ENCODE peak calls at places on chromosomes 7 and 10, in seven cellular contexts. T is A549; X is breast epithelium; Z is esophagus squamous epithelium; N is HFFc6; W is CD8-positive, alpha-beta T cell; B is HCT116. S is an unnamed sample.
A peak's percentile ranks its signal among the peaks of the same experiment; 100 is the strongest.

GRCh38 chr10:125802739-125803138 is 20.3 kb downstream of the UROS start:
- DNase-seq in N (no peak), X (no peak), T (no peak), Z (no peak), W (no peak), B (no peak), S (no peak)

GRCh38 chr10:3911713-3912442 is 126.9 kb upstream of the KLF6 start:
- DNase-seq in X (no peak), B (no peak), W (no peak), Z (no peak), T (no peak), N (no peak), S (no peak)

GRCh38 chr7:94301024-94301588 is 93.6 kb upstream of the COL1A2 start:
- DNase-seq in T (peak; percentile 93), N (peak; percentile 96), B (peak; percentile 79), Z (no peak), W (no peak), X (no peak), S (no peak)

GRCh38 chr10:88831709-88832108 is 19.9 kb downstream of the ANKRD22 start:
- DNase-seq in T (no peak), N (no peak), Z (no peak), B (no peak), X (no peak), W (peak; percentile 7), S (no peak)

GRCh38 chr10:132272061-132272766 is 35.5 kb downstream of the STK32C start:
- DNase-seq in Z (no peak), X (no peak), W (no peak), N (no peak), T (no peak), B (no peak), S (no peak)

GRCh38 chr7:134599371-134599770 is 47.3 kb upstream of the BPGM start:
- DNase-seq in N (no peak), B (no peak), X (no peak), Z (no peak), T (no peak), W (no peak), S (no peak)

GRCh38 chr7:7798510-7798909 is 80.1 kb upstream of the RPA3 start:
- DNase-seq in N (no peak), T (no peak), W (no peak), X (no peak), B (no peak), Z (no peak), S (peak; percentile 12)

GRCh38 chr7:85449478-85449877 is 262.6 kb upstream of the SEMA3D start:
- DNase-seq in N (no peak), W (no peak), Z (no peak), T (no peak), B (no peak), X (no peak), S (no peak)

GRCh38 chr10:103188853-103189252 is 4.2 kb downstream of the NT5C2 start:
- DNase-seq in B (no peak), T (no peak), X (no peak), Z (no peak), N (no peak), W (no peak), S (no peak)

GRCh38 chr7:42993038-42993437 is 60.9 kb downstream of the MRPL32 start:
- DNase-seq in B (no peak), Z (no peak), N (no peak), X (no peak), T (no peak), W (no peak), S (no peak)

GRCh38 chr10:22681783-22682183 is 32.6 kb downstream of the PIP4K2A start:
- DNase-seq in Z (no peak), W (no peak), T (peak; percentile 65), B (peak; percentile 23), N (peak; percentile 75), X (no peak), S (no peak)

GRCh38 chr7:105399043-105399725 is 10.5 kb upstream of the SRPK2 start:
- DNase-seq in B (no peak), X (no peak), W (no peak), N (peak; percentile 14), Z (no peak), T (no peak), S (peak; percentile 22)

GRCh38 chr7:103065666-103066065 is 8.9 kb downstream of the FBXL13 start:
- DNase-seq in B (peak; percentile 24), X (no peak), Z (no peak), N (no peak), T (peak; percentile 17), W (no peak), S (peak; percentile 40)

GRCh38 chr7:50092579-50093411 is at the start of gene ZPBP:
- DNase-seq in T (no peak), X (no peak), Z (no peak), N (peak; percentile 15), B (peak; percentile 7), W (no peak), S (peak; percentile 55)

GRCh38 chr10:102418612-102419560 is at the start of gene PSD:
- DNase-seq in B (no peak), Z (no peak), T (no peak), X (no peak), N (no peak), W (no peak), S (no peak)

GRCh38 chr10:43437141-43437860 is 390 bp downstream of the ZNF487 start:
- DNase-seq in T (peak; percentile 56), W (no peak), N (no peak), B (no peak), Z (no peak), X (no peak), S (peak; percentile 38)

GRCh38 chr7:28989596-28989980 is 31.5 kb upstream of the TRIL start:
- DNase-seq in T (no peak), X (no peak), Z (no peak), B (no peak), N (no peak), W (no peak), S (no peak)

GRCh38 chr10:104309980-104310978 is 28.0 kb downstream of the ITPRIP start:
- DNase-seq in B (no peak), N (peak; percentile 92), Z (no peak), W (no peak), T (no peak), X (no peak), S (no peak)

GRCh38 chr10:128361487-128361886 is 235.3 kb upstream of the MKI67 start:
- DNase-seq in X (no peak), W (no peak), B (no peak), Z (no peak), N (no peak), T (no peak), S (no peak)

GRCh38 chr10:42830237-42830636 is 47.6 kb downstream of the BMS1 start:
- DNase-seq in N (no peak), W (no peak), Z (no peak), T (no peak), B (no peak), X (no peak), S (no peak)

GRCh38 chr7:6160191-6160623 is 112.2 kb downstream of the CYTH3 start:
- DNase-seq in B (no peak), X (no peak), W (no peak), N (peak; percentile 76), Z (no peak), T (peak; percentile 76), S (no peak)

GRCh38 chr7:99365318-99366141 is 9.0 kb upstream of the ARPC1B start:
- DNase-seq in W (peak; percentile 43), X (no peak), B (no peak), N (no peak), Z (no peak), T (peak; percentile 74), S (peak; percentile 63)

GRCh38 chr10:63504145-63504881 is 16.9 kb upstream of the REEP3 start:
- DNase-seq in N (no peak), X (no peak), Z (no peak), W (no peak), T (no peak), B (no peak), S (no peak)
- TF ChIP-seq CTCF in N (no peak), X (no peak), Z (no peak), W (no peak), T (no peak), B (no peak), S (no peak)

DNA sequence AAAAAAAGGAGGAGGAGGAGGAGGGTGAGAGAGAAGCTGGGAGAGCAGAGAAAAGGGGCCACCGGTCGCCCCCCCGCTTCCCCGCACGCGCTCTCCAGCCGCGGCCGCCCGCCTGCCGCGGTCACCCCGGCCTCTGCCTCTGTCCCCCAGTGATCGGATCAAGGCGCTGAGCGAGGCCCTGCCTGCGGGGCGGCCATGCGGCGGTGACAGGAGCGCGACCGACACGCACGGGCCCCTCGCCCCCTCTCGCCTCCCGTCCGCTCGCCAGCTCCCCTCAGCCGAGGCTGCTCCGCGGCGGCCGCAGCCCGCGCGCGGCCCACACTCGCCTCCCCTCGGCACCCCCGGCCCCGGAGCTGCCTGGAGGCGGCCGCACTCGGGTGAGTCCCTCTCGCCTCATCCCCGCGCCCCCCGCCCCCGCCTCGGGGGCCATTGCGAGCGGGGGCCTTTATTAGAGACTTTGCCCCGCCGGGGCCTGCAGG is at the start of gene GTF2I:
- DNase-seq in T (no peak), Z (no peak), X (no peak), B (no peak), N (no peak), W (peak; percentile 34), S (no peak)
- TF ChIP-seq CTCF in T (no peak), Z (no peak), X (no peak), B (no peak), N (no peak), W (no peak), S (no peak)

GRCh38 chr10:12251581-12251980 is 55.6 kb downstream of the CDC123 start:
- DNase-seq in B (no peak), T (no peak), W (no peak), X (no peak), Z (no peak), N (no peak), S (no peak)

GRCh38 chr10:12255048-12255447 is 59.1 kb downstream of the CDC123 start:
- DNase-seq in B (no peak), Z (no peak), X (no peak), N (no peak), W (no peak), T (no peak), S (no peak)

GRCh38 chr10:12250181-12250580 is 54.2 kb downstream of the CDC123 start:
- DNase-seq in W (no peak), T (no peak), B (no peak), N (no peak), X (no peak), Z (no peak), S (no peak)

DNA sequence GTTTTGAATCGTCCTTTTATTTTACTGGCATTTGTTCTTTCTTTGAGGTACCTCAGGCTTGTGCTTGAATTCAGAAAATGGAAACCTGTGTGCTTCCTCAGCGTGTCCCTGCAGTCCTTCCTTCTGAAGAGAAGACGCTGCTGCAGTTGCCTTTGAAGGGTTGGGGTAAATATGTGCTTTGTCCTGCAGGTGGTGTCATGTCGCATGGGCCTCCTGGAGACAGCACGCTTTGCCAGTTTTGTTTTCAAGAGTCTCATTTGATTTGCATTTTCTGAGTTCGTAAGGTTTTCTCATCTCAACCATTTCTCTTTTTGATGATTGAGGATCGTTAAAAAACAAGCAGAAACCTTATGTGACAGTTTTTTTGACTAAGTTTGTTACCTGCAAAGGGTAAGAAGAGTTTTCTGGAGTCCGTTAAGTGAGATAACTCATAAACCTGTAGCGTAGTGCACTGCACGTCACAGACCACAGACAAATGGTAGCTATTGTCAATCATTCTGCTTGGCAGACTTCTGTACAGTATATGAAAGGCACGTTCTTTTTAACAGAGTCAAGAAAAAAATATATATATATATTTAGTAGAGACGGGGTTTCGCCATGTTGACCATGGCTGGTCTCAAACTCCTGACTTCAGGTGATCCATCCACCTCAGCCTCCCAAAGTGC is 57.0 kb downstream of the CDC123 start:
- DNase-seq in Z (no peak), B (no peak), W (no peak), N (no peak), T (peak; percentile 43), X (no peak), S (peak; percentile 55)
- TF ChIP-seq CTCF in Z (peak; percentile 5), B (peak; percentile 67), W (no peak), N (peak; percentile 62), T (peak; percentile 39), X (no peak), S (peak; percentile 62)

GRCh38 chr7:1192171-1192676 is 32.2 kb upstream of the ZFAND2A start:
- DNase-seq in B (no peak), Z (no peak), X (no peak), T (no peak), N (peak; percentile 70), W (no peak), S (peak; percentile 56)
- TF ChIP-seq CTCF in B (no peak), Z (no peak), X (no peak), T (no peak), N (peak; percentile 47), W (no peak), S (no peak)